ENCODE peak calls at places on chromosomes 13 and 19, in nine cellular contexts. Z is fibroblast of lung; I is breast epithelium; V is H7; Q is ascending aorta; C is body of pancreas; A is CD8-positive, alpha-beta memory T cell; K is trophoblast cell; R is CD4-positive, CD25-positive, alpha-beta regulatory T cell. Y is an unnamed sample.

GRCh38 chr19:52891336-52891735 is 6.1 kb downstream of the ZNF320 start:
- DNase-seq in Z (no peak), I (no peak), V (no peak), Q (no peak), C (no peak), A (no peak), K (no peak), R (no peak), Y (no peak)

GRCh38 chr19:49333426-49334288 is 1.5 kb upstream of the CD37 start:
- DNase-seq in Z (no peak), I (peak; percentile 15), V (no peak), Q (no peak), C (no peak), A (peak; percentile 54), K (no peak), R (peak; percentile 51), Y (no peak)

GRCh38 chr19:41746593-41747227 is 8.6 kb upstream of the CEACAM6 start:
- DNase-seq in Z (peak; percentile 36), I (no peak), V (peak; percentile 72), Q (no peak), C (peak; percentile 75), A (peak; percentile 5), K (peak; percentile 54), R (peak; percentile 7), Y (no peak)

GRCh38 chr19:41309225-41310030 is 544 bp upstream of the CCDC97 start:
- DNase-seq in Z (no peak), I (no peak), V (no peak), Q (no peak), C (peak; percentile 41), A (no peak), K (no peak), R (no peak), Y (no peak)

GRCh38 chr13:46137627-46138026 is 32.8 kb upstream of the CPB2 start:
- DNase-seq in Z (no peak), I (no peak), V (no peak), Q (no peak), C (no peak), A (no peak), K (no peak), R (no peak), Y (no peak)

GRCh38 chr19:45156751-45157150 is 4.0 kb downstream of the NKPD1 start:
- DNase-seq in Z (no peak), I (no peak), V (peak; percentile 51), Q (no peak), C (no peak), A (no peak), K (no peak), R (no peak), Y (no peak)

GRCh38 chr19:6593651-6594416 is 2.9 kb upstream of the CD70 start:
- DNase-seq in Z (no peak), I (no peak), V (no peak), Q (no peak), C (no peak), A (no peak), K (no peak), R (no peak), Y (no peak)

GRCh38 chr13:43021926-43022670 is 1.3 kb upstream of the DNAJC15 start:
- DNase-seq in Z (peak; percentile 17), I (no peak), V (no peak), Q (no peak), C (no peak), A (no peak), K (peak; percentile 71), R (no peak), Y (no peak)

GRCh38 chr13:31009166-31009565 is 76.7 kb downstream of the TEX26 start:
- DNase-seq in Z (peak; percentile 60), I (peak; percentile 57), V (no peak), Q (no peak), C (no peak), A (no peak), K (no peak), R (no peak), Y (no peak)

GRCh38 chr19:7311911-7312310 is 17.7 kb upstream of the INSR start:
- DNase-seq in Z (no peak), I (no peak), V (no peak), Q (no peak), C (no peak), A (no peak), K (no peak), R (no peak), Y (no peak)

GRCh38 chr13:74017301-74018092 is 116.7 kb downstream of the KLF12 start:
- DNase-seq in Z (no peak), I (no peak), V (no peak), Q (no peak), C (no peak), A (no peak), K (no peak), R (no peak), Y (no peak)

GRCh38 chr19:15187026-15188007 is 13.5 kb downstream of the NOTCH3 start:
- DNase-seq in Z (no peak), I (no peak), V (peak; percentile 86), Q (no peak), C (no peak), A (no peak), K (no peak), R (no peak), Y (no peak)

GRCh38 chr19:48511800-48512503 is at the start of gene LMTK3:
- DNase-seq in Z (peak; percentile 36), I (no peak), V (peak; percentile 95), Q (no peak), C (peak; percentile 45), A (peak; percentile 80), K (no peak), R (peak; percentile 81), Y (no peak)

GRCh38 chr13:34589581-34589980 is 352.5 kb upstream of the NBEA start:
- DNase-seq in Z (no peak), I (no peak), V (no peak), Q (no peak), C (no peak), A (no peak), K (no peak), R (no peak), Y (no peak)

GRCh38 chr19:41808663-41809566 is 12.5 kb downstream of the CEACAM3 start:
- DNase-seq in Z (no peak), I (no peak), V (no peak), Q (no peak), C (peak; percentile 40), A (no peak), K (no peak), R (no peak), Y (no peak)

GRCh38 chr13:109816112-109816978 is 30.0 kb upstream of the IRS2 start:
- DNase-seq in Z (peak; percentile 59), I (no peak), V (no peak), Q (no peak), C (peak; percentile 78), A (no peak), K (no peak), R (no peak), Y (no peak)

GRCh38 chr13:97430296-97430695 is 3.7 kb upstream of the RAP2A start:
- DNase-seq in Z (no peak), I (no peak), V (no peak), Q (no peak), C (no peak), A (no peak), K (no peak), R (no peak), Y (no peak)

GRCh38 chr13:98828614-98829013 is 76.1 kb upstream of the SLC15A1 start:
- DNase-seq in Z (no peak), I (no peak), V (no peak), Q (no peak), C (peak; percentile 67), A (no peak), K (no peak), R (no peak), Y (no peak)
- H3K36me3 ChIP-seq in Z (no peaks in the 10 kb centered on the region), I (no peaks in the 10 kb centered on the region), V (no peaks in the 10 kb centered on the region), Q (peaks cover 39% of the 10 kb centered on the region), C (no peaks in the 10 kb centered on the region), A (peaks cover 24% of the 10 kb centered on the region), K (peaks cover 48% of the 10 kb centered on the region), R (peaks cover 61% of the 10 kb centered on the region), Y (no peaks in the 10 kb centered on the region)

GRCh38 chr19:12842511-12842910 is 4.2 kb downstream of the MAST1 start:
- DNase-seq in Z (no peak), I (no peak), V (no peak), Q (no peak), C (no peak), A (no peak), K (no peak), R (no peak), Y (no peak)

GRCh38 chr19:12838182-12838890 is at the start of gene MAST1:
- DNase-seq in Z (no peak), I (no peak), V (peak; percentile 97), Q (no peak), C (peak; percentile 41), A (peak; percentile 50), K (no peak), R (peak; percentile 33), Y (no peak)

GRCh38 chr19:12841094-12841493 is 2.8 kb downstream of the MAST1 start:
- DNase-seq in Z (no peak), I (no peak), V (peak; percentile 97), Q (no peak), C (peak; percentile 55), A (no peak), K (no peak), R (no peak), Y (no peak)

GRCh38 chr19:12838893-12839656 is 760 bp downstream of the MAST1 start:
- DNase-seq in Z (no peak), I (no peak), V (no peak), Q (no peak), C (no peak), A (peak; percentile 24), K (no peak), R (no peak), Y (no peak)

GRCh38 chr19:12840091-12841079 is 2.1 kb downstream of the MAST1 start:
- DNase-seq in Z (peak; percentile 47), I (peak; percentile 44), V (peak; percentile 96), Q (no peak), C (peak; percentile 65), A (peak; percentile 34), K (peak; percentile 63), R (peak; percentile 18), Y (peak; percentile 25)
- H3K4me3 ChIP-seq in Z (no peak overlapping the region), I (peak overlapping the region; percentile 23), V (peak overlapping the region; percentile 49), Q (peak overlapping the region; percentile 33), C (no peak overlapping the region), A (no peak overlapping the region), K (peak overlapping the region; percentile 18), R (no peak overlapping the region), Y (peak overlapping the region; percentile 25)

GRCh38 chr19:3534375-3535234 is 4.4 kb upstream of the TEKTIP1 start:
- DNase-seq in Z (no peak), I (no peak), V (no peak), Q (no peak), C (no peak), A (no peak), K (no peak), R (no peak), Y (no peak)
- H3K36me3 ChIP-seq in Z (peaks cover 38% of the 10 kb centered on the region), I (peaks cover 21% of the 10 kb centered on the region), V (peaks cover 5% of the 10 kb centered on the region), Q (peaks cover 64% of the 10 kb centered on the region), C (peaks cover 20% of the 10 kb centered on the region), A (no peaks in the 10 kb centered on the region), K (peaks cover 81% of the 10 kb centered on the region), R (peaks cover 44% of the 10 kb centered on the region), Y (peaks cover 46% of the 10 kb centered on the region)

GRCh38 chr13:100946588-100946987 is 272.0 kb upstream of the TMTC4 start:
- DNase-seq in Z (no peak), I (no peak), V (no peak), Q (no peak), C (no peak), A (no peak), K (no peak), R (no peak), Y (no peak)
- H3K4me3 ChIP-seq in Z (no peak overlapping the region), I (no peak overlapping the region), V (no peak overlapping the region), Q (no peak overlapping the region), C (no peak overlapping the region), A (no peak overlapping the region), K (no peak overlapping the region), R (no peak overlapping the region), Y (no peak overlapping the region)

Y was measured in BJ.